ENCODE peak calls at places on chromosome 18, in eight cellular contexts. W is mucosa of descending colon, U is AG10803, V is vagina, X is astrocyte of the spinal cord, B is GM12865, G is GM13977, M is endodermal cell. E is an unnamed sample.
A peak's percentile ranks its signal among the peaks of the same experiment; 100 is the strongest.

GRCh38 chr18:59696311-59697235 is 650 bp downstream of the CCBE1 start:
- DNase-seq in B (no peak), M (peak; percentile 88), G (no peak), W (no peak), X (peak; percentile 67), U (peak; percentile 50), V (no peak), E (peak; percentile 45)

GRCh38 chr18:2656237-2657042 is 914 bp downstream of the SMCHD1 start:
- DNase-seq in X (peak; percentile 43), W (peak; percentile 84), B (peak; percentile 57), V (peak; percentile 92), M (peak; percentile 70), G (peak; percentile 42), U (peak; percentile 39), E (peak; percentile 19)

GRCh38 chr18:76558881-76559667 is 64.0 kb upstream of the ZNF516 start:
- DNase-seq in W (no peak), B (no peak), G (no peak), M (peak; percentile 33), V (no peak), X (no peak), U (no peak), E (peak; percentile 6)

GRCh38 chr18:36600548-36600947 is 228.3 kb downstream of the TPGS2 start:
- DNase-seq in X (no peak), U (no peak), B (no peak), G (no peak), V (no peak), W (no peak), M (peak; percentile 4), E (no peak)

GRCh38 chr18:3757361-3757760 is 307.4 kb downstream of the TGIF1 start:
- DNase-seq in V (no peak), X (no peak), G (no peak), B (no peak), M (no peak), W (no peak), U (no peak), E (no peak)

GRCh38 chr18:62506495-62507143 is 16.2 kb upstream of the ZCCHC2 start:
- DNase-seq in M (no peak), G (no peak), U (no peak), W (no peak), B (no peak), X (no peak), V (no peak), E (no peak)

GRCh38 chr18:26440644-26441043 is 107.7 kb downstream of the KCTD1 start:
- DNase-seq in G (no peak), V (no peak), B (no peak), W (no peak), X (no peak), U (no peak), M (no peak), E (no peak)

GRCh38 chr18:40355701-40356100 is 1599.3 kb upstream of the PIK3C3 start:
- DNase-seq in U (peak; percentile 35), V (no peak), B (no peak), G (no peak), W (no peak), X (peak; percentile 29), M (no peak), E (no peak)

GRCh38 chr18:34938102-34938501 is 103.1 kb upstream of the MAPRE2 start:
- DNase-seq in X (no peak), B (no peak), G (no peak), U (no peak), V (no peak), M (no peak), W (no peak), E (no peak)

GRCh38 chr18:36186461-36187137 is 698 bp upstream of the MOCOS start:
- DNase-seq in G (peak; percentile 38), M (peak; percentile 71), W (peak; percentile 80), U (peak; percentile 26), B (peak; percentile 37), V (no peak), X (no peak), E (no peak)

GRCh38 chr18:30486856-30487255 is 555.7 kb downstream of the DSC3 start:
- DNase-seq in V (no peak), W (no peak), B (no peak), M (no peak), G (no peak), X (peak; percentile 84), U (peak; percentile 1), E (peak; percentile 6)

GRCh38 chr18:59419386-59419785 is 60.3 kb upstream of the LMAN1 start:
- DNase-seq in G (no peak), U (peak; percentile 84), W (no peak), V (no peak), X (no peak), B (no peak), M (no peak), E (no peak)

GRCh38 chr18:54148151-54148550 is 76.3 kb downstream of the MBD2 start:
- DNase-seq in X (no peak), M (no peak), W (no peak), V (no peak), U (no peak), G (no peak), B (no peak), E (no peak)

GRCh38 chr18:44927127-44927849 is 246.6 kb downstream of the SETBP1 start:
- DNase-seq in B (no peak), M (no peak), U (peak; percentile 28), V (no peak), X (no peak), G (no peak), W (no peak), E (peak; percentile 22)

GRCh38 chr18:37180086-37180485 is 351.2 kb downstream of the KIAA1328 start:
- DNase-seq in U (no peak), G (no peak), M (no peak), W (no peak), V (no peak), X (no peak), B (no peak), E (no peak)

GRCh38 chr18:7775848-7776247 is 208.7 kb downstream of the PTPRM start:
- DNase-seq in V (no peak), W (no peak), B (no peak), G (no peak), M (no peak), X (no peak), U (no peak), E (no peak)

GRCh38 chr18:66222174-66222573 is 381.7 kb downstream of the CDH19 start:
- DNase-seq in M (no peak), W (no peak), G (no peak), U (no peak), B (no peak), X (no peak), V (no peak), E (no peak)

GRCh38 chr18:23573948-23574431 is 12.3 kb downstream of the NPC1 start:
- DNase-seq in V (no peak), M (peak; percentile 73), W (no peak), G (no peak), X (peak; percentile 72), B (peak; percentile 40), U (peak; percentile 49), E (peak; percentile 55)

GRCh38 chr18:54740146-54740844 is 88.0 kb upstream of the RAB27B start:
- DNase-seq in B (no peak), U (peak; percentile 9), W (no peak), V (no peak), X (peak; percentile 62), G (no peak), M (no peak), E (peak; percentile 42)

GRCh38 chr18:56538756-56539155 is 99.6 kb downstream of the TXNL1 start:
- DNase-seq in V (no peak), M (no peak), G (no peak), X (no peak), W (no peak), B (no peak), U (peak; percentile 88), E (peak; percentile 64)

DNA sequence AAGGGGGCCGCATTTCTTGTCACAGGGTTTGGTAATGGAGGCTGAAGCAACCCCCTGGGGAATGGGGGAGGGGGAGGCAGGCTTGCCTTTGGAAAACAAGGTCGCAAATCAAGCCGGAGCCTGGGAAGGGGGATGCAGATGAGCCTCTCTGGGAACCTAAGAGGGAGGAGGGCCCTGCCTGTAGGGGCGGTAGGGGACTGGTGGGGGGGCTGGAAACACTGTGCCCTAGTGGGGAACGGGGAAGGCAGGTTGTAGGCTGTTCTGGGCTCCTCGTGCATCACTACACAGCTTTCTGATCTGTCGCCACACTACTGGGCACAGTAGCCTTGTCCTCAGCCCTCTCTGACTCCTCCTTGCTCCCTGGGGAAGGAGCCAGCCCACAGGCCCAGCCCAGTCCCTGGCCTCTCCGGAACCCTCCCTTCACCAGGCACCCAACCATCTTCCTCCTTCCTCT is 170.3 kb upstream of the SMAD2 start:
- DNase-seq in M (peak; percentile 83), G (no peak), X (no peak), B (no peak), U (no peak), W (no peak), V (no peak), E (no peak)
- TF ChIP-seq CTCF in M (no peak), G (no peak), X (no peak), B (no peak), U (no peak), W (no peak), V (no peak), E (no peak)

GRCh38 chr18:5772271-5772670 is 123.1 kb downstream of the TMEM200C start:
- DNase-seq in U (peak; percentile 44), W (no peak), X (no peak), V (no peak), G (no peak), B (no peak), M (no peak), E (no peak)
- TF ChIP-seq CTCF in U (no peak), W (no peak), X (no peak), V (no peak), G (no peak), B (no peak), M (no peak), E (no peak)

DNA sequence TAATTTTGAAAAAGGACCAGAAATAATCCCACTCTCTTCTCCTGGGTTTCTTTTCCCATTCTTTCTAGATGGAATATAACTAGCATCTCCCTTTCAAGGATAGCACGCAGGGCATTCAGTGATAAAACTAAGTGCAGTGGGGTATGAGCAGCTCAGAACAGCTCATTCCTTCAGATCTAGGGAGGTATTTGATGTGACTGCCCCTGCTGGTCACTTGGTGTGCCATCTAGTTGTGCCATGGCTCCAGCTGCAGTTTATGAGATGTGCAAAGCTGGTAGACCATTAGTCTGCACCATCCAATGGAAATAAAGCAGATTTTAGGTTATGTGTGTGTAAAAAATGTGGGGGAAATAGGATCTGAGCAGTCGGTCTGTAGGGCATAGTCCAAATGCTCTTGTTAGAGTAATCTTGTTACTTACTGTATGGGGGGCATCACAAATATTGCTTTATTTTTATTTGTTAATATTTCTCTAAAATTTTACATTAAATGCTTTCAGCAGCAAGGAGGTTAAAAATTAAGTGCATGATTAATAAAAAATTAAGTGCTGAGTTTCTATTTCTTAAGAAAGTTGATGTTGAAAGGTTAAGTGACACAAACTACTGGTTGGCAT is 38.9 kb downstream of the CTAGE1 start:
- DNase-seq in G (no peak), W (no peak), M (peak; percentile 73), U (peak; percentile 27), V (no peak), X (peak; percentile 11), B (peak; percentile 21), E (peak; percentile 33)
- TF ChIP-seq CTCF in G (peak; percentile 17), W (no peak), M (peak; percentile 82), U (peak; percentile 53), V (no peak), X (peak; percentile 51), B (peak; percentile 34), E (peak; percentile 76)

GRCh38 chr18:47397671-47398319 is 146.3 kb upstream of the SKOR2 start:
- DNase-seq in U (no peak), X (no peak), B (peak; percentile 46), G (peak; percentile 60), M (peak; percentile 84), W (no peak), V (no peak), E (no peak)
- TF ChIP-seq CTCF in U (peak; percentile 23), X (peak; percentile 20), B (peak; percentile 54), G (peak; percentile 55), M (peak; percentile 93), W (no peak), V (no peak), E (peak; percentile 60)

E was measured in HFFc6.